ENCODE peak calls at places on chromosomes 12 and 14, in nine cellular contexts. A, D, F, P, B, W, V, H and I are unnamed samples.

GRCh38 chr14:61145258-61145902 is 135.8 kb downstream of the TMEM30B start:
- DNase-seq in W (no peak), P (no peak), H (no peak), V (peak; percentile 99), D (no peak), B (no peak), A (peak; percentile 98), F (peak; percentile 80), I (no peak)

GRCh38 chr12:112430929-112431328 is 12.2 kb downstream of the PTPN11 start:
- DNase-seq in W (no peak), D (no peak), H (no peak), A (no peak), P (no peak), V (no peak), F (no peak), B (no peak), I (no peak)

GRCh38 chr12:69570000-69570516 is 15.2 kb upstream of the CCT2 start:
- DNase-seq in V (no peak), B (no peak), H (no peak), D (no peak), F (no peak), A (peak; percentile 89), W (no peak), P (no peak), I (no peak)

GRCh38 chr12:75658286-75658685 is 146.9 kb upstream of the KRR1 start:
- DNase-seq in B (no peak), P (no peak), D (no peak), F (no peak), A (no peak), W (no peak), H (no peak), V (no peak), I (no peak)

GRCh38 chr12:62006076-62006732 is 254.0 kb upstream of the USP15 start:
- DNase-seq in V (peak; percentile 36), D (no peak), P (peak; percentile 37), H (no peak), W (no peak), F (no peak), B (no peak), A (peak; percentile 58), I (peak; percentile 44)

GRCh38 chr12:6765048-6765633 is 1.0 kb upstream of the PTMS start:
- DNase-seq in P (no peak), A (no peak), V (no peak), D (no peak), F (no peak), H (no peak), B (no peak), W (no peak), I (no peak)

GRCh38 chr12:25384038-25384953 is 133.6 kb upstream of the KRAS start:
- DNase-seq in H (peak; percentile 74), P (no peak), V (peak; percentile 11), F (no peak), A (no peak), D (no peak), W (no peak), B (no peak), I (no peak)

GRCh38 chr14:51989293-51990234 is at the start of gene RTRAF:
- DNase-seq in D (peak; percentile 91), V (peak; percentile 92), H (peak; percentile 98), B (peak; percentile 95), P (peak; percentile 93), F (peak; percentile 96), W (peak; percentile 38), A (peak; percentile 94), I (peak; percentile 96)

GRCh38 chr12:7758346-7758745 is 6.7 kb upstream of the NANOGNB start:
- DNase-seq in H (no peak), F (no peak), P (no peak), B (no peak), A (no peak), V (no peak), D (no peak), W (no peak), I (no peak)

GRCh38 chr12:11581179-11581755 is 68.2 kb upstream of the ETV6 start:
- DNase-seq in P (peak; percentile 71), W (no peak), V (peak; percentile 78), F (no peak), B (no peak), H (no peak), D (peak; percentile 66), A (peak; percentile 75), I (peak; percentile 38)

GRCh38 chr12:20463920-20464524 is 95.7 kb downstream of the PDE3A start:
- DNase-seq in W (no peak), D (no peak), P (no peak), H (no peak), B (no peak), V (peak; percentile 16), F (no peak), A (peak; percentile 33), I (peak; percentile 7)
- TF ChIP-seq CTCF in W (no peak), D (peak; percentile 71), P (peak; percentile 74), H (no peak), B (peak; percentile 31), V (peak; percentile 63), F (peak; percentile 66), A (peak; percentile 79), I (peak; percentile 65)

DNA sequence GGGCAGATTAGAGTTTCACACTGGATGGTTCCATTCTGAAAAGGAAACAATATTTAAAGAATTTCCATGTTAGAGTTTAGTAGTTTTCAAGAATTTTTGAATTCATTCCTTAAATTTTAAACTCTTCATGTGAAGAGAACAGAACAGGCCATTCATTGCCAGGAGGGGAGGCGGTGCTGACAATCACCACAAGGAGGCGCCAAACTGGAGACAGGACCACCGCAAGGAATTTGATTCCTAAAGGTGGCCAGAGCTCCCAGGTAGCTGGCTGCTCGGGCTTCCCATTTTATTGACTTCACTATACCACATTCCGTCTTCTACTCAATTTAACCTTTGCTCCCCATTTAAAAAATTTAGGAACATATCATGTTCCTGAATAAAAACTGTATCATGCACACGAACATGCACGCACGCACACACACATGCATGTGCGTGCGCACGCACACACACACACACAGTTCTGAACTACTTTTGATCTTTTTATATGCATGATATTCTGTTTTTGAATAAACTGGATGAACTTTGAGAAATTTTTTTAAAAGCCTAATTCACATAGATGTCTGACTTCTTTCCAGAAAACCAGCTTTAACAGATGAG is 101.2 kb downstream of the NELL2 start:
- DNase-seq in F (no peak), B (no peak), V (peak; percentile 1), W (no peak), P (peak; percentile 70), H (no peak), A (peak; percentile 2), D (no peak), I (peak; percentile 35)
- TF ChIP-seq CTCF in F (peak; percentile 30), B (peak; percentile 58), V (peak; percentile 52), W (no peak), P (peak; percentile 84), H (no peak), A (peak; percentile 60), D (peak; percentile 62), I (peak; percentile 78)

DNA sequence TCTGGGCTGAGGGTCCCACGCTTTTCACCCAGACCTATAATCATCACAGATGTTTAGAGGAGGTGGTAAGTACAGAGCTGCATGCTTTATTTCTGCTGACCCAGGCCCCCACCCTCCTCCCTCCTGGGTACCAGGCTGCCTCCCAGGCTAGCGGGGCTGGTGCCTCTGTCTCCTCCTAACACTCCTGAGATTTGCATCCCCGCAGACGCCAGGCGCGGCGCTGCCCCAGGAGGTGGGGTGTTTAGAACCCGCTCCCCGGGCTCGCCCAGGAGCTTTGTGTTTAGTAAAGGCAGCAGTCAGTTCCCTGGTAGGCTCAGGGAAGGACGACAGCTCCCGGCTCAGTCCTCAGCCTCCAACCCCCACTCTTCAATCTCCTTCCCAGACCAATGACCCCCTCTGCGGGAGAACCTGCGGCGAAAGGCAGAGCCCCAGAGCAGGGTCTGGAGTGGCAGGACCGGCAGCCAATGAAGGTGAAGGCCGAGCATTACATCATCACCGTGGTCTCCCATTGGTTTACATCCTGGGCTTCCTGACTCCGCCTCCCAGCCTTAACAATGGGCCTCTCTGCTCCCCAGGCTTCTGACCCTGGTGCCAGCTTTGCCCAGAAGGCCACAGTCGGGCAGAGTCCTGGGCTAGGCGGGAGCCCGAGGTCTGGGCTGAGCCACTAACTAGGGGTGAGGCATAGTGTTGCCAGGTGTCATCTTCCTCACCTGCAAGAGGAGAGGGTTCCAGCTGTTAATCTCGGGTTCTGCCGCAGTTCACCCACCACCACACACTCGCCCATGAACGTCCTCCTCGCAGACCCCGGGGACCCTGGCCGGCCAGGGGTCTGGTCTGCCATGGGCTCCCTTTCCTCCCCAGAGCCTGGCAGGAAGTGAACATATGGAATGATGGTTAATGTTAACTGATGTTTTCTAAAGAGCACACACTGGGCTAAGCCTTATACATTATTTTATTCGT is 57.5 kb downstream of the CALM1 start:
- DNase-seq in F (no peak), P (peak; percentile 86), W (no peak), H (peak; percentile 81), D (peak; percentile 85), V (peak; percentile 62), B (no peak), A (peak; percentile 79), I (no peak)
- TF ChIP-seq CTCF in F (no peak), P (no peak), W (no peak), H (no peak), D (no peak), V (no peak), B (no peak), A (no peak), I (no peak)

GRCh38 chr12:120317258-120318105 is 10.1 kb downstream of the PLA2G1B start:
- DNase-seq in H (peak; percentile 100), F (peak; percentile 100), V (peak; percentile 99), D (peak; percentile 100), B (peak; percentile 100), A (peak; percentile 98), P (peak; percentile 100), W (peak; percentile 99), I (peak; percentile 99)

GRCh38 chr12:120316798-120317257 is 10.8 kb downstream of the PLA2G1B start:
- DNase-seq in H (no peak), V (no peak), F (no peak), P (no peak), D (no peak), B (no peak), A (no peak), W (no peak), I (no peak)

DNA sequence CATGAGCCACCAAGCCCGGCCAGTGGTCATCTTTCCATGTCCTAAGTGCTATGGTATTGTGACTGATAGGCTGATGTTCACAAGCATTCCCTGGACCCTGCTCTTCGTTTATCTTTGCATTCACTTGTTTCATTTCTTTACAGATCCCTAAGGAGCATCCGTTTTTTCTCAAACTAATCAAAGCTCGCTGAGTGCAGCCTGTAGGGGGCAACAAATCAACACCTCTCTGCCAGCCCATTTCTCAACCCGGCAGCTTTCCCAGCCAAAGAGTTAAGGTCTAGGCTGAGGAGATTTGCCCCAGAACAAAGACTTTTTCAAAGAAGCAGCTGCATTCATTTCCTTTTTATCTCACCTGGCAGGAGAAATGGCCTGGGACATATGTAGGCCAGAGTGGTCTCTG is 12.1 kb downstream of the SIRT4 start:
- DNase-seq in W (no peak), D (no peak), F (no peak), P (no peak), H (no peak), B (no peak), V (no peak), A (no peak), I (no peak)
- TF ChIP-seq CTCF in W (no peak), D (no peak), F (no peak), P (no peak), H (no peak), B (no peak), V (peak; percentile 18), A (peak; percentile 25), I (no peak)

GRCh38 chr12:107317751-107318553 is 224.6 kb upstream of the CRY1 start:
- DNase-seq in V (peak; percentile 88), H (peak; percentile 94), A (peak; percentile 85), P (peak; percentile 94), W (peak; percentile 8), F (no peak), D (peak; percentile 63), B (peak; percentile 88), I (peak; percentile 44)
- TF ChIP-seq CTCF in V (no peak), H (no peak), A (peak; percentile 24), P (peak; percentile 45), W (no peak), F (no peak), D (no peak), B (no peak), I (no peak)

GRCh38 chr12:53251477-53252348 is 16.4 kb upstream of the ESPL1 start:
- DNase-seq in W (no peak), V (peak; percentile 64), H (peak; percentile 95), D (peak; percentile 78), B (peak; percentile 88), P (peak; percentile 88), F (peak; percentile 96), A (peak; percentile 67), I (peak; percentile 93)
- TF ChIP-seq CTCF in W (peak; percentile 22), V (peak; percentile 41), H (no peak), D (peak; percentile 62), B (peak; percentile 19), P (no peak), F (peak; percentile 43), A (peak; percentile 55), I (peak; percentile 67)